ENCODE peak calls at places on chromosomes 11 and 22, in seven cellular contexts. E is CD4-positive, alpha-beta T cell; U is lower leg skin; R is GM06990; V is MCF 10A; T is nephron progenitor cell; O is heart right ventricle. B is an unnamed sample.

GRCh38 chr11:98234698-98235097 is 786.1 kb upstream of the CNTN5 start:
- DNase-seq in E (no peak), O (no peak), U (no peak), R (no peak), T (no peak), V (no peak), B (no peak)

GRCh38 chr11:17257200-17257599 is 19.3 kb upstream of the NUCB2 start:
- DNase-seq in E (no peak), T (no peak), R (no peak), V (no peak), O (no peak), U (no peak), B (no peak)

GRCh38 chr11:1508986-1509385 is 22.4 kb upstream of the MOB2 start:
- DNase-seq in R (no peak), E (no peak), T (no peak), O (no peak), V (no peak), U (no peak), B (no peak)

GRCh38 chr11:12432507-12432906 is 55.1 kb downstream of the PARVA start:
- DNase-seq in R (no peak), T (no peak), O (no peak), U (no peak), E (no peak), V (no peak), B (no peak)

GRCh38 chr22:44191036-44191454 is 10.3 kb downstream of the PARVG start:
- DNase-seq in T (no peak), O (no peak), E (no peak), V (peak), U (no peak), R (peak), B (no peak)

GRCh38 chr11:63768232-63769043 is at the start of gene ZFTA:
- DNase-seq in E (peak), R (peak), U (no peak), O (peak), V (peak), T (peak), B (peak)

GRCh38 chr11:4826425-4826824 is 5.3 kb downstream of the OR51F2 start:
- DNase-seq in O (no peak), V (no peak), T (no peak), U (no peak), E (no peak), R (no peak), B (no peak)

GRCh38 chr11:57823859-57824258 is 62.3 kb downstream of the CTNND1 start:
- DNase-seq in E (no peak), U (no peak), O (no peak), V (no peak), R (no peak), T (no peak), B (no peak)

GRCh38 chr11:75233688-75234295 is 6.8 kb upstream of the TPBGL start:
- DNase-seq in U (no peak), O (peak), T (peak), E (no peak), R (no peak), V (peak), B (peak)

GRCh38 chr11:44625759-44626523 is 60.5 kb downstream of the CD82 start:
- DNase-seq in T (no peak), R (no peak), E (no peak), V (no peak), U (peak), O (no peak), B (peak)

GRCh38 chr11:67780056-67780455 is 105.6 kb upstream of the ALDH3B2 start:
- DNase-seq in V (no peak), U (no peak), O (no peak), E (no peak), T (no peak), R (no peak), B (no peak)

GRCh38 chr11:90908074-90908473 is 685.2 kb upstream of the CHORDC1 start:
- DNase-seq in U (no peak), V (no peak), T (no peak), R (no peak), E (no peak), O (no peak), B (no peak)

GRCh38 chr22:17057959-17058814 is 26.6 kb upstream of the IL17RA start:
- DNase-seq in O (peak), V (peak), U (peak), T (peak), R (peak), E (peak), B (peak)

GRCh38 chr22:37187552-37187890 is 526 bp downstream of the C1QTNF6 start:
- DNase-seq in O (no peak), U (no peak), R (no peak), V (no peak), E (no peak), T (no peak), B (no peak)

GRCh38 chr11:8754241-8754640 is 71.6 kb downstream of the RPL27A start:
- DNase-seq in V (no peak), U (no peak), E (no peak), R (no peak), O (no peak), T (no peak), B (no peak)

DNA sequence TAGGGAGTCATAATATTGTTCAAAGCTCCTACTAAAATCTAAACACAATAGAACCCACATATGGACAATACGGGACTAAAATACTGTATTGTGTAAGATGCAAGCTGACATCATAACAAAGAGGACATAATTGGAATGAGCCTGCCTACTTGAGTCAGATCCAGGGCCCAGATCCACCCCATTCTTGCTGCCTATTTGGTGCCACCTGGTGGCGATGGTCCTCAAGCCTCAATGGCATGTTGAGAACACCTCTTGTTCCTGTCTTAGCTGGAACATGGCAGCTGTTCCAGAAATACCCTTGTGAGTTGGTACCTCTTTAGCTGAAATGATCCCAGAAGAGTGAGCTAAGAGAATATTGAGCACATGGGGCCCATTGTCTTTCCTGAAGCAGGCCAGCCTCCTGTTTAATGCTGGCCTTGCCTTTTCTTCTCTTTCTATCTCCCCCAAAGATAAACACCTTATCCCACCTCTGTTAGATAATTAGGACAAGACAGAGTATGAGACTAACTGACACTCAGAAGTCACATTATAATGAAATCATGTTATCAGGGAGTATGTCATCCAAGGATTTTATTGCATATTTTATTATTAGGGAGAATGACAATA is 680.9 kb upstream of the ANO5 start:
- DNase-seq in E (no peak), U (peak), T (peak), R (no peak), V (peak), O (no peak), B (peak)
- TF ChIP-seq CTCF in E (no peak), U (no peak), T (peak), R (peak), V (no peak), O (peak), B (peak)

GRCh38 chr11:66011239-66011784 is 496 bp upstream of the CST6 start:
- DNase-seq in R (no peak), T (no peak), E (no peak), O (no peak), V (peak), U (no peak), B (no peak)

GRCh38 chr11:66013762-66014100 is 1.9 kb downstream of the CST6 start:
- DNase-seq in O (no peak), U (no peak), T (no peak), E (no peak), R (no peak), V (no peak), B (no peak)

GRCh38 chr11:66011785-66012303 is at the start of gene CST6:
- DNase-seq in R (no peak), O (no peak), E (no peak), V (no peak), U (no peak), T (no peak), B (no peak)

GRCh38 chr11:66012371-66012945 is 650 bp downstream of the CST6 start:
- DNase-seq in U (no peak), O (no peak), E (no peak), T (no peak), R (no peak), V (no peak), B (no peak)

DNA sequence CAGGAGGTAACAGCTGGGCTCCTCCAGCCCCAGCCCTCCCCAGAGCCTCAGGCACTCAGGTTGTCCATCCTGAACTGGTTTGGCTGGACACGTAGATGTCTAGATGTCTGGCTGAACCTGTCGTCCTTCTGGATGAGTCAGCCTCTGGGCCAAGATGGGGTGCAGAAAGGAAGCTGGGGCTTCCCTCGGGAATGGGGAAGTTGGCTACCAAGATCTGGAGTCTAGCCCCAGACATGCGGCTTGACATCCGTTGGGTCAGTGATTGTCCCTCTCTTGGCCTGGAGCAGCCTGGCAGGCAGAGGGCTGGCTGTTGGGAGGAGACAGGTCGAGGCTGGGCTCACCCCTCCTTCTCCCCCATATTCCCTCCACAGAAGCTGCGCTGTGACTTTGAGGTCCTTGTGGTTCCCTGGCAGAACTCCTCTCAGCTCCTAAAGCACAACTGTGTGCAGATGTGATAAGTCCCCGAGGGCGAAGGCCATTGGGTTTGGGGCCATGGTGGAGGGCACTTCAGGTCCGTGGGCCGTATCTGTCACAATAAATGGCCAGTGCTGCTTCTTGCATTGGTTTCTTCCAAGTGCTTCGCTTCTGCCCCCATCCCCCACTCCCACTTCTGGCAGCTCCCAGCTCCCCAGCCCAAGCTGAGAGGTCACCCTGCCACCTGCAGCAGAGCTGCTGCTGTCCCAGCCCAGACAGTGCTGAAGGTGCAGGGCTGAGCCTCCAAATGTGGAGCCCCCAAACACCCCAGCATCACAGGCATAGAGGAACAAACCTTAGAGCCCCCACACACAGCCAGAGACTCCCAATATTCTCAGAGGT is 1.3 kb downstream of the CST6 start:
- DNase-seq in E (no peak), V (no peak), R (no peak), T (no peak), U (no peak), O (no peak), B (no peak)
- TF ChIP-seq CTCF in E (no peak), V (no peak), R (no peak), T (no peak), U (no peak), O (no peak), B (no peak)

GRCh38 chr11:128390246-128390645 is 197.1 kb downstream of the ETS1 start:
- DNase-seq in E (no peak), R (no peak), V (no peak), O (no peak), U (no peak), T (no peak), B (no peak)

GRCh38 chr11:128389461-128389976 is 197.8 kb downstream of the ETS1 start:
- DNase-seq in E (no peak), O (no peak), T (peak), R (no peak), V (no peak), U (no peak), B (no peak)

GRCh38 chr11:128394436-128395089 is 192.8 kb downstream of the ETS1 start:
- DNase-seq in E (no peak), V (no peak), R (no peak), O (peak), U (no peak), T (no peak), B (no peak)

GRCh38 chr11:128392259-128392658 is 195.1 kb downstream of the ETS1 start:
- DNase-seq in O (no peak), E (no peak), R (no peak), V (no peak), U (no peak), T (no peak), B (no peak)

DNA sequence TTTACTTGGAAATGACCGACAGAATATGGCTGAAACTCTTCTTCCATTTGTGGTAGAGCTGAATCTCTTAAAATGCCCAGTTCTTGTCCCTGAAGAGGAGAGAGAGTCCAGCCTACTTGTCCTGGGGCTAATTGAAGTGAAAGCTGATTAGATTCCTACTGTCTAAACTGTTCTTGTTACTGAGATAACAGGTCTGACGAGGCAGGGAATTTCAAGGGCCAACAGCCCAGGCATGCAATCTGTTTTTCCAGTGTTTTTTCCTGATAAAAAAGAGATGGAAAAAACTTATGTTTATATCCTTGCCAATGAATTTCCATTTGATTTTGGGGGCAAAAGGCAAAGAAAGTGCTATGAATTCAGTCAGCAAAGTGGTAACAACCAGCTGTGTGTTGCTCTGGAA is 195.5 kb downstream of the ETS1 start:
- DNase-seq in O (no peak), E (no peak), V (no peak), U (no peak), T (no peak), R (no peak), B (no peak)
- TF ChIP-seq CTCF in O (no peak), E (no peak), V (no peak), U (no peak), T (no peak), R (no peak), B (no peak)

DNA sequence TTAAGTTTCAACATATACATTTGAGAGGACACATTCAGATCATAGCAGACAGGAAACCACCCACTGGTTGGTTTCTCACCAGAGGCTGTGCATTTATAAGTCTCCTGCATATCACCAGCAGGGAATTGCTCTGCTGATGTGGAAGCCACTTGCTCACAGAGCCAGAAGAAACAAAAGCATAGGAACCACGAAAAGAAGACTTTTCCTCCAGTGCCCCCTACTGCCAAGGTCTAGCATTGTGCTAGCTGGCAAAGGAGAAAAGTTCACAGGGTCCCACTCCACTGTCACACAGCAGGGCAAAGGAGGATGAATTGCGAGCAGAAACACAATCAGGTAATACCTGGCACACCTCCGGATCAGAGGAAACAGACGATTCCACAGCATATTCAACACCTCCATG is 28.9 kb upstream of the ISX start:
- DNase-seq in R (no peak), T (no peak), V (no peak), O (no peak), E (no peak), U (no peak), B (no peak)
- TF ChIP-seq CTCF in R (peak), T (peak), V (no peak), O (no peak), E (no peak), U (no peak), B (peak)

GRCh38 chr22:33088418-33088817 is 30.2 kb upstream of the SYN3 start:
- DNase-seq in E (no peak), U (no peak), T (no peak), V (no peak), O (no peak), R (no peak), B (no peak)

GRCh38 chr22:33082221-33082620 is 24.0 kb upstream of the SYN3 start:
- DNase-seq in V (no peak), U (no peak), T (no peak), E (no peak), O (no peak), R (no peak), B (no peak)

DNA sequence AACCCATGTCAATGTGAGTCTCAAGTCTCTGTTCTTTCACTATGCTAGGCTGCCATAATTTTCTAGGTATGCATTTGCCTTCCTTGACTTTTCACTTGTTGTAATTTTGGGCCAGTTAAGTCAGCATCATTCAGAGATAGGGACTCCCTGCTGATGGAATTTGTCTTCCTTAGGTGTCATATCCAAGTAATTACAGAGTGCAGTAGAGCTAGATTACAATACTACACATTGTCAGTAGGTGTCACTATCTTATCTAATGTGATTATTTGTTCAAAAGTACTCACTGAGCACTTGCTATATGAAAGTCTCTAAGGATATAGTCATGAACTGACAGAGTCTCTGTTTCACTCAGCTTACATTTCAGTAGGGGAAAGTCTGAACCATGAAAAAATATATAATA is 25.0 kb upstream of the SYN3 start:
- DNase-seq in O (no peak), R (peak), V (peak), U (no peak), E (no peak), T (no peak), B (no peak)
- TF ChIP-seq CTCF in O (no peak), R (peak), V (peak), U (no peak), E (no peak), T (peak), B (no peak)

GRCh38 chr22:23275751-23276150 is 95.4 kb downstream of the BCR start:
- DNase-seq in U (no peak), E (no peak), R (no peak), T (no peak), O (no peak), V (no peak), B (no peak)
- TF ChIP-seq CTCF in U (no peak), E (no peak), R (no peak), T (no peak), O (no peak), V (no peak), B (no peak)

DNA sequence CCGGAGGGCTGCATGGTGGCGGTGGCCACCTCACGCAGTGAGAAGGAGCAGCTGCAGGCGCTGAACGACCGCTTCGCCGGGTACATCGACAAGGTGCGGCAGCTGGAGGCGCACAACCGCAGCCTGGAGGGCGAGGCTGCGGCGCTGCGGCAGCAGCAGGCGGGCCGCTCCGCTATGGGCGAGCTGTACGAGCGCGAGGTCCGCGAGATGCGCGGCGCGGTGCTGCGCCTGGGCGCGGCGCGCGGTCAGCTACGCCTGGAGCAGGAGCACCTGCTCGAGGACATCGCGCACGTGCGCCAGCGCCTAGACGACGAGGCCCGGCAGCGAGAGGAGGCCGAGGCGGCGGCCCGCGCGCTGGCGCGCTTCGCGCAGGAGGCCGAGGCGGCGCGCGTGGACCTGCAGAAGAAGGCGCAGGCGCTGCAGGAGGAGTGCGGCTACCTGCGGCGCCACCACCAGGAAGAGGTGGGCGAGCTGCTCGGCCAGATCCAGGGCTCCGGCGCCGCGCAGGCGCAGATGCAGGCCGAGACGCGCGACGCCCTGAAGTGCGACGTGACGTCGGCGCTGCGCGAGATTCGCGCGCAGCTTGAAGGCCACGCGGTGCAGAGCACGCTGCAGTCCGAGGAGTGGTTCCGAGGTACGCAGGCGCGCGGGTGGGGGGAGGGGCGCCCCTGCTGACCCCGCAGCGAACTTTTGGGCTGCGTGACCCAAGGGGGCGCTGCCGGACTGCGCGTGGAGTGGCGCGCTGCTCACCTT is 670 bp downstream of the NEFH start:
- DNase-seq in V (no peak), T (peak), O (no peak), E (peak), U (no peak), R (peak), B (peak)
- TF ChIP-seq CTCF in V (no peak), T (peak), O (peak), E (no peak), U (no peak), R (no peak), B (no peak)

DNA sequence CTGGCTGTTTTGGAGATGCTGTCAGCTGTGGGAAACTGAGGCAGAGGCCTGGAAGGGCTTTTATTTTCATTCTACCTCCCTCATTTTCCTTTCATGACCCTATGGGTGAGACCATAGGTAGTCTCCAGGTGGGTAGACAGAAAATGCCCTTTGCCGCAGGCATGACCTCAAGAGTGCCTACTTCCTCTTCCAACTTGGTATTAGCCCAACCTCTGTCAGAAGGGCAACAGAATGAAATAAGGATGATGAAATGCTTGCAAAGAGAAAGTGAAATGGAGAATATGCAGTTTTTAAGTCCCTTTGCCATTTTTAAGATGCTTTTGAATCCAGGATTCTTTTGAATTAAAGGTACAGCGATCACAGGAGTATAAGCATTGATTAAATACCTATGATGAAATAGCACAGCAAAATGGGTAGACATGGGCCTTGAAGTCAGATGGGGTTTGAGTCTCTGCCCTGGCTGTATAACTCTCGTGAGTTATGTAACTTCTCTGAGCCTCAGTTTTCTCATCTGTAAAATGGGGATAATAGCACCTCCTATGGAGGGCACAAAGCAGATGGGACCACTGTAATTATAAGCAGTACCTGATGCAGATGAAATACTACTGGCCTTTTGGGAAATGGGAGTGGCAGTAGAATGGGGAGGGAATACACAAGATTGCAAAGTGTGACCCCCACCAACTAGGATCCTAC is 3.7 kb downstream of the ASPHD2 start:
- DNase-seq in V (no peak), U (no peak), R (peak), E (no peak), O (no peak), T (no peak), B (no peak)
- TF ChIP-seq CTCF in V (no peak), U (no peak), R (no peak), E (no peak), O (no peak), T (no peak), B (no peak)

B was measured in mesothelial cell of epicardium.